ENCODE peak calls at places on chromosomes 11 and 22, in seven cellular contexts. W is PC-9, E is fibroblast of lung, I is cardiac fibroblast, P is body of pancreas, U is endodermal cell, R is WTC11. J is an unnamed sample.

GRCh38 chr22:23117890-23118646 is 23.7 kb downstream of the RSPH14 start:
- DNase-seq in W (no peak), E (no peak), I (no peak), P (no peak), U (no peak), R (no peak), J (no peak)

GRCh38 chr11:78812513-78813293 is 238.0 kb upstream of the NARS2 start:
- DNase-seq in W (no peak), E (peak), I (no peak), P (no peak), U (peak), R (no peak), J (no peak)

GRCh38 chr11:78698612-78699011 is 123.9 kb upstream of the NARS2 start:
- DNase-seq in W (no peak), E (peak), I (peak), P (peak), U (no peak), R (no peak), J (no peak)

GRCh38 chr22:20437253-20438065 is at the start of gene SCARF2:
- DNase-seq in W (no peak), E (peak), I (peak), P (peak), U (peak), R (peak), J (no peak)

GRCh38 chr11:69461272-69461962 is 20.0 kb upstream of the LINC01488 start:
- DNase-seq in W (no peak), E (no peak), I (no peak), P (no peak), U (no peak), R (no peak), J (no peak)

GRCh38 chr11:28976801-28977145 is 868.6 kb downstream of the METTL15 start:
- DNase-seq in W (no peak), E (no peak), I (no peak), P (peak), U (no peak), R (no peak), J (no peak)

GRCh38 chr11:60169264-60169915 is 13.5 kb downstream of the MS4A6A start:
- DNase-seq in W (peak), E (no peak), I (peak), P (peak), U (peak), R (peak), J (peak)

GRCh38 chr11:8342821-8343681 is 79.4 kb upstream of the LMO1 start:
- DNase-seq in W (peak), E (no peak), I (no peak), P (no peak), U (no peak), R (no peak), J (peak)

GRCh38 chr22:26053737-26054316 is 115.4 kb upstream of the SEZ6L start:
- DNase-seq in W (no peak), E (no peak), I (no peak), P (no peak), U (peak), R (no peak), J (no peak)

GRCh38 chr11:121892863-121893262 is 223.2 kb downstream of the BLID start:
- DNase-seq in W (no peak), E (peak), I (peak), P (no peak), U (no peak), R (no peak), J (no peak)

GRCh38 chr11:93694586-93694985 is 33.1 kb downstream of the CEP295 start:
- DNase-seq in W (no peak), E (no peak), I (no peak), P (no peak), U (no peak), R (no peak), J (no peak)

GRCh38 chr22:43142881-43143562 is at the start of gene MCAT:
- DNase-seq in W (peak), E (peak), I (peak), P (peak), U (peak), R (peak), J (peak)

GRCh38 chr11:120514541-120515121 is 3.1 kb downstream of the GRIK4 start:
- DNase-seq in W (no peak), E (no peak), I (no peak), P (no peak), U (no peak), R (no peak), J (no peak)

GRCh38 chr11:120513436-120514315 is 2.1 kb downstream of the GRIK4 start:
- DNase-seq in W (no peak), E (no peak), I (no peak), P (no peak), U (no peak), R (no peak), J (no peak)

GRCh38 chr11:120511116-120511803 is at the start of gene GRIK4:
- DNase-seq in W (peak), E (peak), I (peak), P (peak), U (peak), R (peak), J (peak)

GRCh38 chr11:120511804-120512726 is 517 bp downstream of the GRIK4 start:
- DNase-seq in W (no peak), E (no peak), I (no peak), P (no peak), U (peak), R (peak), J (no peak)

GRCh38 chr11:120512727-120513435 is 1.3 kb downstream of the GRIK4 start:
- DNase-seq in W (no peak), E (no peak), I (no peak), P (no peak), U (no peak), R (no peak), J (peak)
- TF ChIP-seq CTCF in W (peak), E (peak), I (no peak), P (no peak), U (no peak), R (no peak), J (no peak)

DNA sequence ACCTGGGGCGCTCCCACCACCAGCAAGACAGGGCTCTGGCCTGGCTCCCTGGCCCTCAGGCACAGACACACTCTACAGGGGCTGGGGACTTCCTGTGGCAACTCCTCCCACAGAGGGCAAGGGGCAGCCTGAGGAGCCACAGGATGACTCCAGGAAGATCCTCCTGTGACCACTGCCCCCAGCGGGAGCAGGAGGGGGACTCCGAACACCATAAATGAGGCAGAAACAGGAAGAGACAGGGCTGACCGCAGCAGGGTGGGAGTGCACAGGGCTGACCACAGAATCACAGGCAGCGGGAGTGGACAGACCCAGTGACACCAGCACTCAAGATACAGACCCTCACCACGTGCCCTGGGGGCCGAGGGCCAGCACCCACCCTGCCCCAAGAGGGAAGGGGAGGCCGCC is 10.8 kb downstream of the ARAP1 start:
- DNase-seq in W (peak), E (no peak), I (no peak), P (no peak), U (no peak), R (no peak), J (no peak)
- TF ChIP-seq CTCF in W (no peak), E (no peak), I (no peak), P (no peak), U (peak), R (no peak), J (no peak)

DNA sequence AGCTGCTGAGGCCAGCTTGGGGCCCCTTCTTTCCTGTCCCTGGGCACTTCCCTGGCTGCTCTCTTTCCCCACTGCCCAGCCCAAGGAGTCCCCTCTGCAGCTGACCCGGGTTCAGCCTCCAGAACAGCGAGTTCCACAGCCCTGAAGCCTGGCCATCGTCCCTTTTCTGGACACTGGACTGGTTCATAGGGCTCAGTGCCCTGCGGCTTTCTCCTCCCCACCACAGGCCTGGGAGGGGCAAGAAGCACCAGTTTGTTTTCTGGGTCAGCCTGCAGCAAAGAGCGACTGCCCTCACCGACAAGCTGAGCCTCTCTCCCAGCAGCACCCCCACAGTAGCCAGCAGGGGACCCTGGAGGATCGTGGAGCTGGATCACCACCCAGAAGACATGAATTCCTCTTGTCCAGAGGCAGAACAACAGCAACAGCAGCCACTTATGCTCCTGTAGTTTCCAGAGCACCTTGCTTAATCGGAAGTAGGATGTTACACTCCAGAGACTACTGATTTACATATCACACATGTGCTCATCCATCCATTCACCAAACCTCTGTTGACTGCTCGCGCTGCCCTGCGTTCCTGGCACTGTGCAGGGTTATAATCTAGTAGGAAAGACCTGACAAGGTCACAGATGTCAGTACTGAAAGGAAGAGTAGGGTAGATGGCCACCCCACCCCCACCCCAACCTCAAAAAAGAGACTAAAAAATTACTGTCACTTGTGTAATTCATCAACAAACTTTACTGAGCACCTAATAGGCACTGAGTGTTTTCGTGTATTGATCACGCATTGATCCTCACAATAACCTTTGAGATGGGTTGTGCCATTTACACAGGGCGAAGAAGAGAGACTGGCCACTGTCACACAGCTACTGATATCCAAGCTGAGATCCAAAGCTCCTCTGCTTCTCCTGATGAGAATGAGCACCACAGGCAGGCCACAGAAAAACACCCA is 13.0 kb upstream of the CXCR5 start:
- DNase-seq in W (peak), E (peak), I (peak), P (no peak), U (peak), R (peak), J (peak)
- TF ChIP-seq CTCF in W (no peak), E (peak), I (peak), P (no peak), U (no peak), R (no peak), J (no peak)

GRCh38 chr11:128893578-128894295 is 2.6 kb downstream of the KCNJ5 start:
- DNase-seq in W (no peak), E (no peak), I (no peak), P (no peak), U (no peak), R (no peak), J (no peak)
- TF ChIP-seq CTCF in W (no peak), E (no peak), I (no peak), P (no peak), U (no peak), R (no peak), J (no peak)

GRCh38 chr22:41848468-41848867 is 15.6 kb downstream of the SREBF2 start:
- DNase-seq in W (peak), E (peak), I (no peak), P (no peak), U (no peak), R (no peak), J (peak)
- TF ChIP-seq CTCF in W (peak), E (no peak), I (no peak), P (no peak), U (no peak), R (no peak), J (no peak)

GRCh38 chr22:39277135-39277607 is 32.4 kb upstream of the PDGFB start:
- DNase-seq in W (no peak), E (peak), I (peak), P (no peak), U (no peak), R (no peak), J (no peak)

GRCh38 chr22:39278040-39278439 is 33.3 kb upstream of the PDGFB start:
- DNase-seq in W (no peak), E (peak), I (peak), P (no peak), U (no peak), R (no peak), J (no peak)

GRCh38 chr22:39281126-39281525 is 36.3 kb upstream of the PDGFB start:
- DNase-seq in W (no peak), E (no peak), I (no peak), P (no peak), U (no peak), R (no peak), J (no peak)

GRCh38 chr22:39280250-39280649 is 35.5 kb upstream of the PDGFB start:
- DNase-seq in W (no peak), E (no peak), I (no peak), P (no peak), U (no peak), R (no peak), J (no peak)

GRCh38 chr22:39279170-39279850 is 34.5 kb upstream of the PDGFB start:
- DNase-seq in W (no peak), E (no peak), I (no peak), P (no peak), U (no peak), R (no peak), J (no peak)
- TF ChIP-seq CTCF in W (no peak), E (no peak), I (no peak), P (no peak), U (no peak), R (no peak), J (no peak)

GRCh38 chr11:64802370-64803162 is 448 bp downstream of the MAP4K2 start:
- DNase-seq in W (no peak), E (no peak), I (no peak), P (no peak), U (no peak), R (peak), J (no peak)

GRCh38 chr11:64804346-64805210 is 1.6 kb upstream of the MAP4K2 start:
- DNase-seq in W (no peak), E (no peak), I (no peak), P (no peak), U (peak), R (peak), J (no peak)

GRCh38 chr11:64803846-64804345 is 882 bp upstream of the MAP4K2 start:
- DNase-seq in W (no peak), E (no peak), I (no peak), P (no peak), U (peak), R (peak), J (no peak)

GRCh38 chr11:64801591-64802369 is 1.2 kb downstream of the MAP4K2 start:
- DNase-seq in W (no peak), E (no peak), I (no peak), P (no peak), U (no peak), R (no peak), J (no peak)

DNA sequence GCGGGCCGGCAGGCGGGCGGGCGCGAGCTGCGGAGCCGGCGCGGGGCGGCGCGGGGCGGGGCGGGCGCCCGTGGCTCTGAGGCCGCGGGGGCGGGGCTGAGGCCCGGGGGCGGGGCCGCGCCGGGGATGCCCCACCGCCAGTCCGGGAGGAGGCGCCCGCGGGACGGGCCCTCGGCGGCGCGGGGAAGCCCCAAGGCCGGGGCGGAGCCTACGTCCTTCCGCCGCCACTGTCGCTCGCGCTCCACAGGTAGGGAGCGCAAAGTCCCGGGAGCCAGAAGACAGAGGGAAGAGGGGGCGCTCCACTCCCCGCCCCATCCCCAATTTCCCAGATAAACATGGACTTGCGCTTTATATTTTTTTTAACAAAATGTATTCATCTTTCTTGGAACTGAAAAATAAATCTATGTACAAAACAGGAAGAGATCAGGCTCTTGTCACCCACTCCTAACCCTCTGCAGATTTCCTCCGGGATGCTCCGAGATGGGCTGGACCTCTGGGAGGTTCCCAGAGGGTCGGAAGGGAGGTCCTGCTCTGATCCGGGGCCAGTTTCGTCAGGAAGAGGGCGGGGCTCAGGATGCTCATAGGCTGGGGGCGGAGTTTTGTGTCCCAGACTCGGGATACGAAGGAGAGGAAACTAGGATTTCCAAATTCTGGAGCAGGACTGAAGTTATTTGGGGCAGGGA is at the start of gene MAP4K2:
- DNase-seq in W (peak), E (peak), I (peak), P (peak), U (peak), R (peak), J (peak)
- TF ChIP-seq CTCF in W (peak), E (peak), I (no peak), P (peak), U (peak), R (no peak), J (peak)

GRCh38 chr11:612201-612960 is 3.4 kb downstream of the IRF7 start:
- DNase-seq in W (peak), E (peak), I (peak), P (no peak), U (peak), R (no peak), J (peak)
- TF ChIP-seq CTCF in W (no peak), E (peak), I (peak), P (no peak), U (peak), R (no peak), J (no peak)

GRCh38 chr11:20671856-20672546 is 2.6 kb downstream of the NELL1 start:
- DNase-seq in W (no peak), E (no peak), I (no peak), P (no peak), U (no peak), R (no peak), J (no peak)
- TF ChIP-seq CTCF in W (no peak), E (peak), I (peak), P (no peak), U (peak), R (no peak), J (no peak)

GRCh38 chr22:44988671-44989070 is 21.1 kb downstream of the PHF21B start:
- DNase-seq in W (no peak), E (no peak), I (no peak), P (no peak), U (no peak), R (no peak), J (no peak)
- TF ChIP-seq CTCF in W (peak), E (no peak), I (no peak), P (no peak), U (peak), R (no peak), J (no peak)